ENCODE peak calls at places on chromosomes 1 and 21, in five cellular contexts. A is uterus, L is fibroblast of the aortic adventitia, Q is AG09319, W is fibroblast of lung. U is an unnamed sample.

GRCh38 chr1:226733309-226733708 is 5.8 kb downstream of the ITPKB start:
- DNase-seq in L (no peak), W (no peak), A (no peak), Q (no peak), U (no peak)

GRCh38 chr1:18128298-18128697 is 20.7 kb downstream of the IGSF21 start:
- DNase-seq in W (no peak), L (no peak), A (no peak), Q (no peak), U (no peak)

GRCh38 chr1:109979489-109980091 is 5.0 kb upstream of the AHCYL1 start:
- DNase-seq in A (peak; percentile 60), W (peak; percentile 68), L (peak; percentile 84), Q (peak; percentile 43), U (peak; percentile 52)

GRCh38 chr1:51733793-51734522 is 117.1 kb downstream of the OSBPL9 start:
- DNase-seq in Q (no peak), W (no peak), A (no peak), L (peak; percentile 10), U (peak; percentile 20)

GRCh38 chr1:201344206-201345080 is 33.0 kb downstream of the TNNT2 start:
- DNase-seq in L (no peak), W (no peak), A (no peak), Q (no peak), U (no peak)

GRCh38 chr1:17551755-17552234 is 12.3 kb downstream of the ARHGEF10L start:
- DNase-seq in Q (no peak), A (no peak), L (peak; percentile 59), W (peak; percentile 63), U (peak; percentile 44)

GRCh38 chr1:5753431-5754078 is 238.7 kb downstream of the NPHP4 start:
- DNase-seq in Q (no peak), A (no peak), L (no peak), W (no peak), U (no peak)

GRCh38 chr1:180178511-180179161 is 24.0 kb downstream of the QSOX1 start:
- DNase-seq in Q (no peak), L (peak; percentile 71), A (peak; percentile 59), W (peak; percentile 65), U (peak; percentile 73)

GRCh38 chr1:241998950-241999495 is at the start of gene MAP1LC3C:
- DNase-seq in L (no peak), Q (no peak), A (no peak), W (no peak), U (no peak)

GRCh38 chr21:45491056-45491455 is 51.2 kb downstream of the SLC19A1 start:
- DNase-seq in L (no peak), Q (no peak), A (no peak), W (no peak), U (no peak)

GRCh38 chr21:15797577-15798363 is 68.0 kb downstream of the USP25 start:
- DNase-seq in L (peak; percentile 4), A (no peak), W (no peak), Q (no peak), U (peak; percentile 40)

GRCh38 chr1:32539584-32540571 is 651 bp downstream of the ZBTB8A start:
- DNase-seq in L (peak; percentile 49), W (peak; percentile 43), A (peak; percentile 45), Q (no peak), U (peak; percentile 58)

GRCh38 chr1:211326528-211327340 is at the start of gene TRAF5:
- DNase-seq in L (peak; percentile 59), W (peak; percentile 59), Q (no peak), A (peak; percentile 43), U (peak; percentile 64)

GRCh38 chr1:48677306-48678287 is 99.1 kb downstream of the BEND5 start:
- DNase-seq in A (peak; percentile 20), L (peak; percentile 45), W (peak; percentile 66), Q (peak; percentile 18), U (peak; percentile 71)

GRCh38 chr1:169692766-169693460 is 18.5 kb downstream of the SELL start:
- DNase-seq in A (no peak), Q (no peak), L (no peak), W (no peak), U (no peak)

GRCh38 chr1:170967042-170967910 is 31.9 kb downstream of the MROH9 start:
- DNase-seq in W (peak; percentile 76), L (peak; percentile 71), Q (peak; percentile 18), A (no peak), U (peak; percentile 77)

GRCh38 chr1:111733996-111734369 is 5.2 kb downstream of the INKA2 start:
- DNase-seq in W (no peak), L (no peak), Q (no peak), A (no peak), U (no peak)

GRCh38 chr1:6445062-6445763 is 20.6 kb downstream of the ESPN start:
- DNase-seq in Q (no peak), W (peak; percentile 37), L (peak; percentile 35), A (no peak), U (peak; percentile 57)

GRCh38 chr1:167439301-167439988 is 78.9 kb downstream of the CD247 start:
- DNase-seq in Q (no peak), W (peak; percentile 44), A (no peak), L (peak; percentile 32), U (peak; percentile 41)

GRCh38 chr1:46404482-46405203 is 10.5 kb downstream of the FAAH start:
- DNase-seq in L (no peak), A (no peak), W (no peak), Q (no peak), U (no peak)

GRCh38 chr1:94578856-94579255 is 37.3 kb upstream of the F3 start:
- DNase-seq in A (no peak), W (peak; percentile 39), L (peak; percentile 76), Q (no peak), U (peak; percentile 62)

GRCh38 chr1:113479713-113480676 is 89.7 kb downstream of the MAGI3 start:
- DNase-seq in A (no peak), L (no peak), Q (no peak), W (peak; percentile 11), U (no peak)

GRCh38 chr21:41289431-41289830 is 27.2 kb upstream of the FAM3B start:
- DNase-seq in Q (no peak), W (no peak), L (no peak), A (no peak), U (peak; percentile 13)

GRCh38 chr1:25347556-25347955 is 9.4 kb downstream of the TMEM50A start:
- DNase-seq in Q (no peak), L (no peak), A (no peak), W (no peak), U (no peak)

GRCh38 chr1:156165083-156165482 is 11.7 kb downstream of the SEMA4A start:
- DNase-seq in A (no peak), W (no peak), L (no peak), Q (no peak), U (no peak)

GRCh38 chr1:157842939-157843338 is 1.3 kb upstream of the CD5L start:
- DNase-seq in W (no peak), A (no peak), Q (no peak), L (no peak), U (no peak)

GRCh38 chr1:186535388-186536133 is 74.6 kb upstream of the PDC start:
- DNase-seq in A (no peak), L (peak; percentile 97), W (peak; percentile 89), Q (peak; percentile 78), U (peak; percentile 95)

GRCh38 chr1:56557746-56558145 is 21.6 kb downstream of the PLPP3 start:
- DNase-seq in W (no peak), A (no peak), L (no peak), Q (no peak), U (no peak)

GRCh38 chr1:221856188-221857093 is 114.6 kb upstream of the DUSP10 start:
- DNase-seq in Q (no peak), W (peak; percentile 81), L (peak; percentile 52), A (no peak), U (peak; percentile 35)

GRCh38 chr21:34897828-34898227 is 151.3 kb downstream of the RUNX1 start:
- DNase-seq in L (no peak), A (no peak), W (no peak), Q (no peak), U (no peak)

GRCh38 chr21:44949161-44950015 is 9.6 kb downstream of the SLX9 start:
- DNase-seq in A (peak; percentile 90), W (peak; percentile 67), L (peak; percentile 70), Q (no peak), U (peak; percentile 77)

GRCh38 chr21:15730484-15731242 is 881 bp downstream of the USP25 start:
- DNase-seq in Q (no peak), W (peak; percentile 16), L (peak; percentile 16), A (no peak), U (peak; percentile 23)

GRCh38 chr1:205983925-205984725 is 19.1 kb downstream of the RAB7B start:
- DNase-seq in W (peak; percentile 62), A (no peak), Q (no peak), L (peak; percentile 70), U (peak; percentile 74)
- TF ChIP-seq CTCF in W (peak; percentile 93), A (peak; percentile 58), Q (peak; percentile 89), L (peak; percentile 93), U (peak; percentile 97)

GRCh38 chr1:11858158-11858557 is 587 bp downstream of the NPPB start:
- DNase-seq in L (no peak), W (no peak), Q (no peak), A (no peak), U (no peak)

GRCh38 chr1:11858613-11858967 is at the start of gene NPPB:
- DNase-seq in L (no peak), A (no peak), W (no peak), Q (no peak), U (no peak)

GRCh38 chr1:11860586-11860985 is 1.8 kb upstream of the NPPB start:
- DNase-seq in A (no peak), W (no peak), Q (no peak), L (no peak), U (no peak)

GRCh38 chr1:11860083-11860482 is 1.3 kb upstream of the NPPB start:
- DNase-seq in A (no peak), Q (no peak), W (no peak), L (no peak), U (no peak)

DNA sequence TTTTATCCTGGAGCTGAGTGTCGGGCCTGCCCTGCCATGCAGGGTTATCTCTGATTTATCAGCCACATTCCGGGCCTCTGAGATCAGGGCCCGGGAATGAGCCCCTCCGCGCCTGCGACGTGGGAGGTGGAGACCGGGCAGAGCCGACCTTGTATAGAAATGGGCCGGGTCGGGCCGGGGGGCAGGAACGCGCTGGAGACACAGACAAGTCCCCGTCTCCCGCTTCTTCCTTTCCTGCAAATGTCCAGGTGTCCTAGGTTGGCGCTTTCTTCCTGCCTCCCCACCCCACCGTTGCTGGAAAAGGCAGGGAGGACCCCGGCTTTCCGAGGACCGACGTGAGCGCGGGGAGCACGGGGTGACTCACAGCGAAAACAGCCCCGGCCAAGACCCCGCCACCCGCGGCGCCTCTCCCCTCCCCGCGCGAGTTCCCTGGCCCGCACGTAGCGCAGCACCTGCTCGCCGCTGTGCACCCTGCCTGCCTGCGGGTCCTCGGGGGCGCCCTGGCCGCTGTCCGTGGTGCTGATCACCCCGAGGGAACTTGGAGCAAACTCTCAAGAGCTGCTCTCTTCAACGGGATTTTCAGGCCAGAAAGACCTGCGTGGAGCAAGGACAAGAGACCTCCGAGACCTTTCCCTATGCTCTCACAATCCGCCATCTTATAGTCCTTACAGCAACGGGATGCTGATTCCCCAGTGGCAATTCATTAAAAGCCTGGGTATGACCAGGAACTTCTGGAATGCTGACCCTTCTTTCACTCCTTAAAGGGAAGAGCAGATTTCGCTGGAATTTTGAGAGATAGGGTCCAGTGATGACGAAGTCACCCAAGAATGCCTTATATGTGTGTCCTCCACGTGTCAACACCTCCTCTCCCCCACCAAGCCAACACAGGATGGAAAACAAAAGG is 475 bp upstream of the NPPB start:
- DNase-seq in W (peak; percentile 55), A (peak; percentile 43), L (peak; percentile 62), Q (no peak), U (peak; percentile 67)
- TF ChIP-seq CTCF in W (peak; percentile 30), A (no peak), L (peak; percentile 58), Q (peak; percentile 16), U (peak; percentile 46)

GRCh38 chr1:91744973-91745648 is 140.8 kb downstream of the TGFBR3 start:
- DNase-seq in L (peak; percentile 93), Q (peak; percentile 83), A (peak; percentile 62), W (peak; percentile 47), U (peak; percentile 55)
- TF ChIP-seq CTCF in L (peak; percentile 29), Q (peak; percentile 32), A (no peak), W (no peak), U (peak; percentile 28)

GRCh38 chr1:24308365-24309015 is 10.7 kb upstream of the GRHL3 start:
- DNase-seq in L (peak; percentile 31), W (peak; percentile 23), Q (no peak), A (no peak), U (peak; percentile 68)
- TF ChIP-seq CTCF in L (peak; percentile 42), W (peak; percentile 32), Q (peak; percentile 27), A (no peak), U (peak; percentile 72)

U was measured in choroid plexus epithelial cell.